ENCODE peak calls at places on chromosomes 1 and 21, in five cellular contexts. C is NCI-H69, F is GM10248, Q is M059J, R is fibroblast of mammary gland. H is an unnamed sample.

GRCh38 chr1:85502171-85502570 is 37.2 kb upstream of the DDAH1 start:
- DNase-seq in F (no peak), Q (no peak), R (peak; percentile 62), C (no peak), H (no peak)

GRCh38 chr1:61561666-61562065 is 163.3 kb downstream of the TM2D1 start:
- DNase-seq in F (no peak), Q (no peak), R (peak; percentile 68), C (no peak), H (no peak)

GRCh38 chr1:25727819-25728286 is 72.1 kb upstream of the SELENON start:
- DNase-seq in R (no peak), Q (no peak), C (peak; percentile 54), F (no peak), H (no peak)

GRCh38 chr1:165712764-165713163 is 14.4 kb upstream of the ALDH9A1 start:
- DNase-seq in F (no peak), C (no peak), R (no peak), Q (no peak), H (no peak)

GRCh38 chr1:68016364-68016763 is 34.1 kb downstream of the DIRAS3 start:
- DNase-seq in R (peak; percentile 70), C (no peak), F (no peak), Q (peak; percentile 47), H (no peak)

GRCh38 chr1:62045579-62045978 is 149.1 kb upstream of the L1TD1 start:
- DNase-seq in F (no peak), C (peak; percentile 96), Q (no peak), R (peak; percentile 20), H (no peak)

GRCh38 chr1:3359346-3360157 is 94.9 kb upstream of the ARHGEF16 start:
- DNase-seq in Q (no peak), R (no peak), F (no peak), C (peak; percentile 53), H (no peak)

GRCh38 chr1:1780598-1781525 is 2.6 kb upstream of the NADK start:
- DNase-seq in F (no peak), R (no peak), C (no peak), Q (peak; percentile 41), H (no peak)

GRCh38 chr1:205805082-205805711 is 7.8 kb downstream of the SLC41A1 start:
- DNase-seq in C (no peak), F (no peak), R (no peak), Q (no peak), H (no peak)

GRCh38 chr1:229229721-229230135 is 41.2 kb upstream of the RAB4A start:
- DNase-seq in R (peak; percentile 49), F (no peak), Q (no peak), C (peak; percentile 78), H (no peak)

GRCh38 chr1:10904396-10905358 is 107.8 kb upstream of the TARDBP start:
- DNase-seq in F (no peak), Q (no peak), C (no peak), R (peak; percentile 28), H (no peak)

GRCh38 chr1:203448521-203449061 is 27.0 kb upstream of the PRELP start:
- DNase-seq in R (no peak), C (peak; percentile 100), Q (no peak), F (no peak), H (no peak)

GRCh38 chr1:168291222-168291824 is 10.6 kb downstream of the TBX19 start:
- DNase-seq in Q (no peak), F (no peak), C (peak; percentile 99), R (no peak), H (no peak)

GRCh38 chr1:232707142-232707541 is 77.2 kb upstream of the SIPA1L2 start:
- DNase-seq in F (no peak), C (peak; percentile 53), R (no peak), Q (no peak), H (no peak)

GRCh38 chr1:93029317-93029716 is 49.8 kb upstream of the MTF2 start:
- DNase-seq in F (no peak), C (no peak), R (no peak), Q (no peak), H (no peak)

GRCh38 chr1:179080866-179081695 is 789 bp upstream of the TOR3A start:
- DNase-seq in Q (peak; percentile 25), R (no peak), F (no peak), C (no peak), H (peak; percentile 46)

GRCh38 chr1:18942340-18942739 is 14.1 kb downstream of the IFFO2 start:
- DNase-seq in Q (no peak), R (no peak), C (no peak), F (no peak), H (no peak)

GRCh38 chr1:58620259-58620658 is 43.2 kb upstream of the TACSTD2 start:
- DNase-seq in F (no peak), Q (no peak), C (peak; percentile 1), R (no peak), H (no peak)

GRCh38 chr1:119954476-119955422 is 58.4 kb upstream of the ADAM30 start:
- DNase-seq in R (no peak), F (no peak), C (peak; percentile 1), Q (no peak), H (no peak)

GRCh38 chr1:18134324-18135046 is 26.9 kb downstream of the IGSF21 start:
- DNase-seq in F (no peak), C (peak; percentile 35), Q (no peak), R (no peak), H (no peak)

GRCh38 chr1:206581571-206581981 is 30.7 kb downstream of the EIF2D start:
- DNase-seq in F (no peak), C (peak; percentile 45), Q (no peak), R (no peak), H (no peak)

GRCh38 chr21:44949161-44950015 is 9.6 kb downstream of the SLX9 start:
- DNase-seq in R (peak; percentile 71), Q (peak; percentile 72), F (peak; percentile 90), C (peak; percentile 59), H (peak; percentile 91)

GRCh38 chr1:40073062-40073461 is 24.0 kb downstream of the PPT1 start:
- DNase-seq in C (no peak), R (no peak), Q (no peak), F (no peak), H (no peak)

GRCh38 chr21:37896788-37897187 is 19.5 kb downstream of the KCNJ6 start:
- DNase-seq in R (no peak), Q (no peak), C (no peak), F (no peak), H (no peak)

GRCh38 chr1:3078421-3078820 is 9.4 kb downstream of the PRDM16 start:
- DNase-seq in Q (no peak), C (no peak), F (no peak), R (no peak), H (no peak)

GRCh38 chr1:178011101-178011828 is 41.4 kb upstream of the SEC16B start:
- DNase-seq in F (no peak), C (no peak), R (peak; percentile 88), Q (peak; percentile 83), H (no peak)

H was measured in GM13976.